ENCODE peak calls at places on chromosome 2, in four cellular contexts. O, W, H and M are unnamed samples.

GRCh38 chr2:240465268-240465764 is 29.9 kb downstream of the GPC1 start:
- DNase-seq in H (no peak), O (peak), W (no peak), M (peak)

GRCh38 chr2:59297829-59298228 is 1056.7 kb upstream of the FANCL start:
- DNase-seq in W (no peak), O (no peak), H (no peak), M (no peak)

GRCh38 chr2:15169326-15170038 is 391.7 kb downstream of the NBAS start:
- DNase-seq in W (no peak), O (peak), H (no peak), M (no peak)

GRCh38 chr2:224837558-224837957 is 121.4 kb upstream of the CCDC195 start:
- DNase-seq in W (no peak), O (peak), H (no peak), M (no peak)

GRCh38 chr2:205060269-205060668 is 515.0 kb downstream of the PARD3B start:
- DNase-seq in H (no peak), O (no peak), W (no peak), M (peak)

GRCh38 chr2:191915750-191916149 is 68.9 kb upstream of the CAVIN2 start:
- DNase-seq in H (no peak), O (no peak), W (no peak), M (no peak)

GRCh38 chr2:164742738-164743317 is 98.8 kb downstream of the COBLL1 start:
- DNase-seq in H (no peak), O (no peak), W (no peak), M (no peak)

GRCh38 chr2:46985512-46985911 is 69.9 kb upstream of the MCFD2 start:
- DNase-seq in W (no peak), O (peak), H (no peak), M (no peak)

GRCh38 chr2:234334146-234334545 is 162.7 kb downstream of the ARL4C start:
- DNase-seq in W (peak), O (no peak), H (no peak), M (no peak)

GRCh38 chr2:45190481-45190880 is 181.2 kb upstream of the SIX2 start:
- DNase-seq in W (no peak), H (no peak), O (peak), M (no peak)

GRCh38 chr2:162153608-162154224 is 1.7 kb upstream of the GCG start:
- DNase-seq in W (peak), H (peak), O (peak), M (peak)

GRCh38 chr2:20623741-20624155 is 27.1 kb downstream of the HS1BP3 start:
- DNase-seq in O (no peak), H (no peak), W (no peak), M (no peak)

GRCh38 chr2:101948625-101949150 is 43.1 kb upstream of the IL1R2 start:
- DNase-seq in W (no peak), H (no peak), O (no peak), M (no peak)

GRCh38 chr2:37357053-37357452 is 12.6 kb downstream of the QPCT start:
- DNase-seq in W (no peak), O (no peak), H (no peak), M (no peak)

GRCh38 chr2:172408143-172408766 is 19.1 kb upstream of the ITGA6 start:
- DNase-seq in O (no peak), H (no peak), W (no peak), M (no peak)

GRCh38 chr2:120237491-120237902 is 14.3 kb upstream of the TMEM185B start:
- DNase-seq in H (no peak), O (peak), W (no peak), M (no peak)